ENCODE peak calls at places on chromosomes 6 and 20, in eight cellular contexts. I, H, M, T, B, O, Y and K are unnamed samples.

GRCh38 chr20:31819083-31819784 is at the start of gene MYLK2:
- DNase-seq in Y (no peak), B (no peak), H (peak; percentile 74), T (no peak), I (no peak), M (no peak), O (no peak), K (no peak)

GRCh38 chr6:25713802-25714201 is 40.7 kb upstream of the SLC17A4 start:
- DNase-seq in Y (no peak), B (no peak), O (no peak), I (no peak), M (peak; percentile 2), H (no peak), T (no peak), K (no peak)

GRCh38 chr20:32527447-32528055 is 57.6 kb downstream of the NOL4L start:
- DNase-seq in Y (no peak), T (peak; percentile 41), I (peak; percentile 55), O (no peak), B (no peak), H (no peak), M (no peak), K (peak; percentile 59)

GRCh38 chr6:6751615-6752014 is 163.1 kb downstream of the LY86 start:
- DNase-seq in O (no peak), M (peak; percentile 33), B (no peak), H (no peak), Y (no peak), T (peak; percentile 72), I (no peak), K (peak; percentile 79)

GRCh38 chr6:26257272-26257671 is 107.7 kb upstream of the BTN3A2 start:
- DNase-seq in B (no peak), H (no peak), O (no peak), M (no peak), I (no peak), T (no peak), Y (no peak), K (no peak)

GRCh38 chr6:49269190-49269589 is 193.9 kb downstream of the MMUT start:
- DNase-seq in O (no peak), B (no peak), H (no peak), I (no peak), Y (no peak), T (peak; percentile 81), M (peak; percentile 56), K (no peak)

GRCh38 chr20:51639206-51639832 is 96.8 kb upstream of the NFATC2 start:
- DNase-seq in M (peak; percentile 73), O (no peak), I (peak; percentile 95), B (peak; percentile 61), H (peak; percentile 66), Y (no peak), T (no peak), K (peak; percentile 51)

GRCh38 chr6:143745160-143746133 is 67.7 kb downstream of the PHACTR2 start:
- DNase-seq in B (no peak), Y (no peak), M (peak; percentile 57), T (peak; percentile 66), H (peak; percentile 49), O (no peak), I (peak; percentile 78), K (peak; percentile 65)

GRCh38 chr20:51910202-51911050 is 108.1 kb upstream of the SALL4 start:
- DNase-seq in Y (no peak), B (no peak), T (no peak), M (no peak), I (no peak), O (peak; percentile 70), H (no peak), K (no peak)

GRCh38 chr6:147986891-147987290 is 355.7 kb upstream of the SASH1 start:
- DNase-seq in M (no peak), O (no peak), I (no peak), Y (no peak), T (no peak), B (no peak), H (no peak), K (no peak)

GRCh38 chr20:9514461-9515210 is at the start of gene LAMP5:
- DNase-seq in T (peak; percentile 87), I (peak; percentile 92), Y (no peak), H (no peak), M (peak; percentile 19), O (no peak), B (no peak), K (no peak)

GRCh38 chr6:76810286-76810685 is 653.0 kb downstream of the HTR1B start:
- DNase-seq in Y (no peak), O (no peak), T (peak; percentile 4), M (no peak), B (no peak), I (no peak), H (no peak), K (peak; percentile 42)

GRCh38 chr6:52133326-52133725 is 45.9 kb upstream of the PKHD1 start:
- DNase-seq in T (no peak), O (no peak), M (no peak), H (no peak), I (no peak), Y (no peak), B (no peak), K (no peak)

GRCh38 chr20:24696396-24696795 is 227.0 kb downstream of the SYNDIG1 start:
- DNase-seq in H (no peak), I (no peak), Y (no peak), T (no peak), M (no peak), O (no peak), B (no peak), K (no peak)

DNA sequence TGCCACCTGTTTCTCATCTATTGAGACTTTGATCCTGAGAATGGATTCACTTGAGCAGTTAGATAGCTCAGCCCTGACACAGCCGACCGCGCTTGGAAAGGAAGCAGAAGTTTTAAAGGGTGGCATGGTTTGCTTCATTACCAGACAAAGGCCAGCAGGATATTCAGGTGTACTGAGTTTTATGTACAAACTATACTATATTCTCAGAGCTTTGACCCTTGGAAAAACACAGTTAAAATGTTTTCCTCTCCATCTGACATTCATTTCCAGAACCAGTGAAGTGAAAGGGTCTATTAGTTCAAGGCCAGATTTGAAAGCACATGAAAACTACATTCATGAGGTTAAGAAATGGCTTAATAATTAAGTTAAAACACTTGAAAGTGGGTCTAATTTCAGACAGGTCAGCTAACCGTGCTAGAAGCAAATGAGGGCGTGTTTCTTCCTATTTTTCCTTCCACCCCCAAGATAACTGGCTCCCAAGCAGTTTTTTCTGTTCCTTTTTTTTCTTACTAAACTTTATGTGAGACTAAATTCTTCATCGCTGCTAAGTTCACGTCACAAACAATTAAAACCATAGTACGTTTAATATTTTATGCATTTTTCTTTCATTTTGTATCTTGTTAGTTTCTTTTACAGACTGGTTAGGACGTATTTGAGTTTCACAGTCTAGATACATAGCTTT is 385.3 kb upstream of the SOX4 start:
- DNase-seq in T (no peak), Y (no peak), B (no peak), O (no peak), H (no peak), M (no peak), I (no peak), K (no peak)
- H3K4me3 ChIP-seq in T (no peak overlapping the region), Y (no peak overlapping the region), B (no peak overlapping the region), O (no peak overlapping the region), H (no peak overlapping the region), M (no peak overlapping the region), I (no peak overlapping the region), K (no peak overlapping the region)

GRCh38 chr20:17806107-17806506 is 106.3 kb downstream of the BANF2 start:
- DNase-seq in T (no peak), I (no peak), M (no peak), H (no peak), O (no peak), B (no peak), Y (no peak), K (no peak)

GRCh38 chr20:17807670-17808069 is 107.9 kb downstream of the BANF2 start:
- DNase-seq in O (no peak), T (no peak), M (peak; percentile 67), I (no peak), B (peak; percentile 66), Y (no peak), H (peak; percentile 47), K (no peak)

GRCh38 chr20:17808357-17808756 is 108.6 kb downstream of the BANF2 start:
- DNase-seq in H (no peak), Y (no peak), B (no peak), T (peak; percentile 93), I (no peak), O (peak; percentile 41), M (peak; percentile 94), K (peak; percentile 56)

GRCh38 chr20:17808782-17809181 is 109.0 kb downstream of the BANF2 start:
- DNase-seq in T (no peak), B (no peak), I (no peak), H (no peak), O (no peak), M (no peak), Y (no peak), K (no peak)

GRCh38 chr20:17806739-17807441 is 107.1 kb downstream of the BANF2 start:
- DNase-seq in I (peak; percentile 72), M (peak; percentile 85), Y (no peak), H (peak; percentile 93), T (peak; percentile 90), B (peak; percentile 81), O (peak; percentile 49), K (no peak)
- TF ChIP-seq CTCF in I (no peak), M (no peak), Y (no peak), H (no peak), T (no peak), B (no peak), O (peak; percentile 9), K (no peak)

GRCh38 chr6:96520039-96520850 is 1.4 kb upstream of the UFL1 start:
- DNase-seq in T (peak; percentile 32), H (peak; percentile 75), B (no peak), Y (no peak), M (peak; percentile 15), O (no peak), I (peak; percentile 79), K (no peak)
- H3K4me3 ChIP-seq in T (peak overlapping the region; percentile 96), H (peak overlapping the region; percentile 85), B (no peak overlapping the region), Y (peak overlapping the region; percentile 91), M (peak overlapping the region; percentile 82), O (no peak overlapping the region), I (peak overlapping the region; percentile 99), K (peak overlapping the region; percentile 62)

GRCh38 chr6:122408697-122409458 is 9.4 kb downstream of the HSF2 start:
- DNase-seq in H (no peak), T (no peak), Y (no peak), I (no peak), M (no peak), O (no peak), B (no peak), K (no peak)

GRCh38 chr6:122406187-122406586 is 6.7 kb downstream of the HSF2 start:
- DNase-seq in Y (no peak), M (no peak), T (no peak), B (no peak), H (no peak), I (no peak), O (no peak), K (no peak)

GRCh38 chr6:122407712-122408111 is 8.3 kb downstream of the HSF2 start:
- DNase-seq in B (no peak), I (no peak), Y (no peak), H (no peak), O (no peak), T (no peak), M (no peak), K (no peak)

GRCh38 chr6:122408240-122408639 is 8.8 kb downstream of the HSF2 start:
- DNase-seq in T (no peak), Y (no peak), M (no peak), B (no peak), I (no peak), O (no peak), H (no peak), K (no peak)

DNA sequence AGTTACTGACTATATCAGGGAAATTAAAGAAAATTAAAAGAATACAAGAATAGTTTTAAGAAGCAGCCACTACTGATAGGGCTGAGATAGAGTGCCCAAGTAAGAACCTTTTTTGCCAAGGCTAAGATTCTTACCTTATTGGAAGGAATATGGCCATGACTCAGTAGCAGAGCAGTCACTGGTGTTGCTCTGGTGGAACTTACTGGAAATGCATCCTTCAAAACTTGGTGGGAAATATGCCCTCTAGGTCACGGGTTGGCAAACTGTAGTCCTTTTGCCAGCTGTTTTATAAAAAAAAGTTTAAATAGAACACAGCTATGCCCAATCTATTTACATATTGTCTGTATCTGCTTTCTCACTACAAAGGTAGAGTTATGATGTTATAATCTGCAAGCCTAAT is 6.0 kb downstream of the HSF2 start:
- DNase-seq in O (no peak), M (peak; percentile 48), T (peak; percentile 56), I (no peak), H (no peak), B (no peak), Y (no peak), K (no peak)
- TF ChIP-seq CTCF in O (peak; percentile 9), M (peak; percentile 29), T (peak; percentile 24), I (peak; percentile 60), H (no peak), B (no peak), Y (no peak), K (no peak)